ENCODE peak calls at places on chromosomes 6 and 20, in ten cellular contexts. W, D, H, X, B, U, I, Y, T and J are unnamed samples.

GRCh38 chr6:39137235-39137634 is 22.2 kb upstream of the SAYSD1 start:
- DNase-seq in W (peak), D (peak), H (no peak), X (no peak), B (peak), U (no peak), I (peak), Y (no peak), T (peak), J (no peak)

GRCh38 chr20:45293041-45294002 is 13.3 kb upstream of the RBPJL start:
- DNase-seq in W (peak), D (peak), H (peak), X (peak), B (peak), U (peak), I (peak), Y (peak), T (peak), J (peak)

GRCh38 chr6:109768485-109768884 is 77.4 kb downstream of the FIG4 start:
- DNase-seq in W (no peak), D (no peak), H (no peak), X (no peak), B (no peak), U (no peak), I (no peak), Y (no peak), T (no peak), J (no peak)

GRCh38 chr6:73797861-73798260 is 101.9 kb downstream of the CD109 start:
- DNase-seq in W (no peak), D (no peak), H (no peak), X (no peak), B (no peak), U (no peak), I (no peak), Y (no peak), T (no peak), J (no peak)

GRCh38 chr20:63108247-63108646 is 101.5 kb upstream of the BHLHE23 start:
- DNase-seq in W (no peak), D (no peak), H (no peak), X (no peak), B (no peak), U (no peak), I (no peak), Y (no peak), T (no peak), J (no peak)

GRCh38 chr6:66655420-66655819 is 948.4 kb upstream of the EYS start:
- DNase-seq in W (no peak), D (no peak), H (no peak), X (no peak), B (no peak), U (no peak), I (no peak), Y (no peak), T (no peak), J (no peak)

GRCh38 chr6:26363882-26364825 is 844 bp upstream of the BTN3A2 start:
- DNase-seq in W (no peak), D (peak), H (no peak), X (no peak), B (no peak), U (no peak), I (no peak), Y (no peak), T (no peak), J (no peak)

GRCh38 chr20:4256886-4257285 is 241.5 kb upstream of the RNF24 start:
- DNase-seq in W (no peak), D (no peak), H (no peak), X (no peak), B (no peak), U (no peak), I (no peak), Y (no peak), T (no peak), J (no peak)

GRCh38 chr20:56222945-56223344 is 25.6 kb upstream of the MC3R start:
- DNase-seq in W (no peak), D (no peak), H (no peak), X (no peak), B (no peak), U (no peak), I (no peak), Y (no peak), T (no peak), J (no peak)

GRCh38 chr6:72911463-72912153 is 289.7 kb downstream of the KCNQ5 start:
- DNase-seq in W (no peak), D (no peak), H (no peak), X (no peak), B (no peak), U (no peak), I (no peak), Y (no peak), T (no peak), J (no peak)